ENCODE peak calls at places on chromosomes 13 and 19, in six cellular contexts. K is ascending aorta, M is uterus, U is type B pancreatic cell, S is Calu3, T is cardiac fibroblast. G is an unnamed sample.

GRCh38 chr19:39502640-39503417 is 4.1 kb downstream of the DLL3 start:
- DNase-seq in K (peak), M (peak), U (peak), S (peak), T (peak), G (peak)

GRCh38 chr13:24032674-24033073 is 127.8 kb upstream of the SPATA13 start:
- DNase-seq in K (peak), M (no peak), U (no peak), S (peak), T (peak), G (no peak)

GRCh38 chr13:50672025-50672424 is 171.5 kb downstream of the DLEU7 start:
- DNase-seq in K (no peak), M (no peak), U (no peak), S (peak), T (no peak), G (no peak)

GRCh38 chr13:113776231-113777125 is 17.5 kb downstream of the TMEM255B start:
- DNase-seq in K (no peak), M (no peak), U (no peak), S (no peak), T (no peak), G (no peak)

GRCh38 chr13:48094404-48094780 is 512 bp downstream of the MED4 start:
- DNase-seq in K (no peak), M (no peak), U (no peak), S (no peak), T (no peak), G (no peak)

GRCh38 chr13:58598241-58598640 is 966.7 kb downstream of the PCDH17 start:
- DNase-seq in K (no peak), M (no peak), U (no peak), S (no peak), T (no peak), G (no peak)

GRCh38 chr13:20303636-20304035 is 71.5 kb upstream of the GJB6 start:
- DNase-seq in K (no peak), M (no peak), U (no peak), S (no peak), T (no peak), G (no peak)

GRCh38 chr19:41426952-41427646 is at the start of gene B3GNT8:
- DNase-seq in K (peak), M (peak), U (peak), S (peak), T (peak), G (no peak)

GRCh38 chr19:45137179-45137761 is 23.5 kb downstream of the NKPD1 start:
- DNase-seq in K (no peak), M (no peak), U (no peak), S (no peak), T (peak), G (no peak)

GRCh38 chr13:114200673-114201005 is 21.6 kb downstream of the CFAP97D2 start:
- DNase-seq in K (no peak), M (no peak), U (no peak), S (no peak), T (no peak), G (no peak)

GRCh38 chr19:36136975-36137686 is 2.7 kb upstream of the CAPNS1 start:
- DNase-seq in K (peak), M (no peak), U (no peak), S (peak), T (peak), G (no peak)

GRCh38 chr19:58551577-58552471 is 3.1 kb downstream of the CHMP2A start:
- DNase-seq in K (peak), M (no peak), U (no peak), S (no peak), T (no peak), G (no peak)

GRCh38 chr13:35457258-35457657 is 19.2 kb downstream of the MAB21L1 start:
- DNase-seq in K (no peak), M (no peak), U (no peak), S (no peak), T (no peak), G (no peak)

GRCh38 chr13:27403252-27403678 is 21.2 kb upstream of the GTF3A start:
- DNase-seq in K (no peak), M (no peak), U (no peak), S (no peak), T (peak), G (no peak)

GRCh38 chr19:43636121-43636683 is 3.4 kb downstream of the CADM4 start:
- DNase-seq in K (no peak), M (no peak), U (no peak), S (no peak), T (no peak), G (no peak)

GRCh38 chr13:23673867-23674605 is 103.8 kb downstream of the TNFRSF19 start:
- DNase-seq in K (no peak), M (no peak), U (no peak), S (no peak), T (no peak), G (no peak)

GRCh38 chr19:55473201-55473600 is 3.2 kb upstream of the ZNF628 start:
- DNase-seq in K (no peak), M (no peak), U (no peak), S (no peak), T (no peak), G (no peak)

GRCh38 chr19:23799321-23799720 is 40.6 kb upstream of the ZNF681 start:
- DNase-seq in K (no peak), M (no peak), U (no peak), S (no peak), T (no peak), G (no peak)

GRCh38 chr19:3108775-3109174 is 14.6 kb downstream of the GNA11 start:
- DNase-seq in K (no peak), M (peak), U (no peak), S (peak), T (peak), G (peak)

GRCh38 chr13:74062933-74063332 is 71.3 kb downstream of the KLF12 start:
- DNase-seq in K (peak), M (peak), U (no peak), S (no peak), T (peak), G (no peak)

GRCh38 chr13:28754698-28755545 is 36.2 kb upstream of the SLC46A3 start:
- DNase-seq in K (no peak), M (no peak), U (no peak), S (no peak), T (peak), G (no peak)

GRCh38 chr19:47713046-47714021 is at the start of gene EHD2:
- DNase-seq in K (peak), M (peak), U (no peak), S (peak), T (peak), G (no peak)

GRCh38 chr19:21158523-21159135 is 16.8 kb downstream of the ZNF431 start:
- DNase-seq in K (no peak), M (no peak), U (no peak), S (no peak), T (peak), G (no peak)

GRCh38 chr19:54279441-54279962 is 1.4 kb downstream of the LILRB2 start:
- DNase-seq in K (no peak), M (no peak), U (no peak), S (no peak), T (no peak), G (no peak)

GRCh38 chr13:48804836-48805601 is 151.3 kb downstream of the CYSLTR2 start:
- DNase-seq in K (no peak), M (no peak), U (no peak), S (no peak), T (no peak), G (no peak)

GRCh38 chr13:34201050-34201913 is 383.3 kb downstream of the RFC3 start:
- DNase-seq in K (no peak), M (no peak), U (no peak), S (no peak), T (peak), G (no peak)

GRCh38 chr19:2827840-2828489 is 8.3 kb downstream of the ZNF554 start:
- DNase-seq in K (no peak), M (no peak), U (no peak), S (no peak), T (no peak), G (no peak)

GRCh38 chr13:81012031-81012430 is 671.1 kb upstream of the SPRY2 start:
- DNase-seq in K (no peak), M (no peak), U (no peak), S (no peak), T (no peak), G (no peak)

GRCh38 chr13:106117035-106117434 is 418.4 kb downstream of the EFNB2 start:
- DNase-seq in K (no peak), M (no peak), U (no peak), S (no peak), T (no peak), G (no peak)

GRCh38 chr19:37981785-37982475 is 74.9 kb downstream of the SIPA1L3 start:
- DNase-seq in K (no peak), M (no peak), U (no peak), S (no peak), T (no peak), G (no peak)

GRCh38 chr13:68806125-68806524 is 1301.5 kb upstream of the ATXN8OS start:
- DNase-seq in K (no peak), M (no peak), U (no peak), S (no peak), T (no peak), G (no peak)

GRCh38 chr13:68813397-68813796 is 1294.2 kb upstream of the ATXN8OS start:
- DNase-seq in K (no peak), M (no peak), U (no peak), S (no peak), T (no peak), G (no peak)

GRCh38 chr13:68808456-68808855 is 1299.2 kb upstream of the ATXN8OS start:
- DNase-seq in K (no peak), M (no peak), U (no peak), S (no peak), T (no peak), G (no peak)

DNA sequence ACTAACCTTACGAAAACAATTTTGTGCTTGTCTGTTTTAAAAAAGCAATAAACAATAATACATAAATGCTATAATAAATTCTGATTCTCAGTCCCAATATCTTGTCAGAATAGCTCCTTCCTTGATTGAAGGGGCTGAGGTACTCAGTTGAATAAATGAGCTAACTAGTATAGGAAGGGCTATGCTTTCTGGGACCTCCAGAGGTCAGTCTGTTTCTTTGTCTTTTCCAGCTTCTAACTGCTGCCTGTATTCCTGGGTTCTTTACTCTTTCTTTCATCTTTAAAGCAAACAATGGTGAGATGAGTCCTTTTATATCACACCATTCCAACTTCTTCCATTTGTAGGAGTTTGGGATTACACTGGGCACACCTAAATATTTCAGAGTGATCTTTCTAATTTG is 1297.0 kb upstream of the ATXN8OS start:
- DNase-seq in K (no peak), M (no peak), U (no peak), S (no peak), T (no peak), G (no peak)
- TF ChIP-seq CTCF in K (no peak), M (no peak), U (peak), S (no peak), T (no peak), G (no peak)

DNA sequence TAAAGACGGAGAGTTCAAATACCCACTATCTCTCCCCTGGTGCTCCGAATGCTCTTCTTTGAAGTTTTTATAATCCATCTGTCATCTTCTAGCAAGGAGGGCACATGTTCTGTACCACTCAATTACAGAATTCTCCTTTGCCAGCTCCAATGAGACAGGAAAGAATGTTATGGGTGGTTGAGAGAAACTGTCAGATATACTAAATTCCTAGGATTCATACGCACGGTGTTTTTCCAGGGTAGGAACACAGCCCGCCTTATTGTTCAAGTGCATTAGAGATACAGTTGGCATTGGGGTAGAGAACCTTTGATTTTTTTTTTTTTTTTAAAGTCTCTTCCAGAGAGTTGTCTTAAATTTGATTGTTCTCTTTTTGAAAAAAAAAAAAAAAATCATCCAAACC is 118.0 kb upstream of the ZNF536 start:
- DNase-seq in K (no peak), M (no peak), U (no peak), S (no peak), T (no peak), G (no peak)
- TF ChIP-seq CTCF in K (no peak), M (no peak), U (no peak), S (no peak), T (no peak), G (no peak)

GRCh38 chr19:12801466-12802266 is at the start of the genes PRDX2 and THSD8:
- DNase-seq in K (peak), M (peak), U (peak), S (peak), T (peak), G (peak)
- TF ChIP-seq CTCF in K (peak), M (no peak), U (peak), S (no peak), T (no peak), G (no peak)

GRCh38 chr19:5339470-5339949 is 1.1 kb downstream of the PTPRS start:
- DNase-seq in K (no peak), M (no peak), U (no peak), S (peak), T (no peak), G (no peak)

GRCh38 chr19:5339950-5340636 is 519 bp downstream of the PTPRS start:
- DNase-seq in K (no peak), M (no peak), U (no peak), S (peak), T (no peak), G (no peak)

GRCh38 chr19:5337126-5337525 is 3.5 kb downstream of the PTPRS start:
- DNase-seq in K (no peak), M (no peak), U (no peak), S (no peak), T (no peak), G (no peak)

GRCh38 chr19:5337886-5338595 is 2.6 kb downstream of the PTPRS start:
- DNase-seq in K (no peak), M (no peak), U (no peak), S (no peak), T (no peak), G (no peak)

GRCh38 chr19:5338661-5339469 is 1.7 kb downstream of the PTPRS start:
- DNase-seq in K (no peak), M (no peak), U (no peak), S (no peak), T (no peak), G (no peak)
- TF ChIP-seq CTCF in K (no peak), M (no peak), U (no peak), S (no peak), T (no peak), G (no peak)

GRCh38 chr13:102091231-102091630 is 310.6 kb downstream of the FGF14 start:
- DNase-seq in K (no peak), M (no peak), U (no peak), S (peak), T (no peak), G (no peak)
- TF ChIP-seq CTCF in K (no peak), M (no peak), U (peak), S (no peak), T (peak), G (no peak)

G was measured in activated B cell treated with CpG ODN at 0.5 μM for 24 hours.